ENCODE peak calls at places on chromosomes 12 and 14, in seven cellular contexts. One of them, this sample, is unnamed.
A peak's percentile ranks its signal among the peaks of the same experiment; 100 is the strongest.

GRCh38 chr12:30599631-30600030 is 96.0 kb downstream of the IPO8 start:
- DNase-seq in DND-41: no peak
- DNase-seq in heart left ventricle: no peak
- DNase-seq in PC-9: no peak
- DNase-seq in IMR-90: peak; percentile 39
- DNase-seq in ovary: no peak
- DNase-seq in uterus: no peak
- DNase-seq in this sample: no peak

GRCh38 chr12:88805286-88805685 is 225.0 kb upstream of the KITLG start:
- DNase-seq in IMR-90: peak; percentile 9
- DNase-seq in PC-9: no peak
- DNase-seq in heart left ventricle: no peak
- DNase-seq in ovary: no peak
- DNase-seq in DND-41: no peak
- DNase-seq in uterus: no peak
- DNase-seq in this sample: no peak

GRCh38 chr14:91942946-91943345 is 4.5 kb downstream of the FBLN5 start:
- DNase-seq in IMR-90: no peak
- DNase-seq in uterus: no peak
- DNase-seq in heart left ventricle: no peak
- DNase-seq in PC-9: no peak
- DNase-seq in ovary: no peak
- DNase-seq in DND-41: no peak
- DNase-seq in this sample: no peak

GRCh38 chr12:96720363-96720705 is 186.7 kb upstream of the NEDD1 start:
- DNase-seq in ovary: no peak
- DNase-seq in heart left ventricle: no peak
- DNase-seq in IMR-90: no peak
- DNase-seq in DND-41: peak; percentile 59
- DNase-seq in PC-9: no peak
- DNase-seq in uterus: no peak
- DNase-seq in this sample: peak; percentile 29

GRCh38 chr12:57756406-57757341 is 1.8 kb downstream of the MARCHF9 start:
- DNase-seq in uterus: no peak
- DNase-seq in heart left ventricle: no peak
- DNase-seq in DND-41: peak; percentile 60
- DNase-seq in ovary: no peak
- DNase-seq in PC-9: no peak
- DNase-seq in IMR-90: no peak
- DNase-seq in this sample: peak; percentile 79

GRCh38 chr12:1864867-1865266 is 44.5 kb downstream of the LRTM2 start:
- DNase-seq in heart left ventricle: no peak
- DNase-seq in uterus: no peak
- DNase-seq in DND-41: no peak
- DNase-seq in PC-9: no peak
- DNase-seq in ovary: no peak
- DNase-seq in IMR-90: no peak
- DNase-seq in this sample: no peak

GRCh38 chr14:73633517-73634332 is 11.1 kb upstream of the DNAL1 start:
- DNase-seq in ovary: peak; percentile 70
- DNase-seq in PC-9: peak; percentile 59
- DNase-seq in IMR-90: peak; percentile 69
- DNase-seq in DND-41: peak; percentile 9
- DNase-seq in uterus: peak; percentile 59
- DNase-seq in heart left ventricle: peak; percentile 47
- DNase-seq in this sample: peak; percentile 54

GRCh38 chr12:68001486-68002466 is 12.5 kb downstream of the IFNG-AS1 start:
- DNase-seq in IMR-90: peak; percentile 6
- DNase-seq in uterus: no peak
- DNase-seq in heart left ventricle: no peak
- DNase-seq in DND-41: no peak
- DNase-seq in PC-9: no peak
- DNase-seq in ovary: no peak
- DNase-seq in this sample: no peak

GRCh38 chr14:99838555-99839193 is 45.5 kb downstream of the EML1 start:
- DNase-seq in DND-41: no peak
- DNase-seq in IMR-90: peak; percentile 59
- DNase-seq in ovary: no peak
- DNase-seq in PC-9: peak; percentile 57
- DNase-seq in uterus: no peak
- DNase-seq in heart left ventricle: no peak
- DNase-seq in this sample: no peak

GRCh38 chr14:89440997-89441909 is 24.2 kb upstream of the FOXN3 start:
- DNase-seq in ovary: no peak
- DNase-seq in DND-41: no peak
- DNase-seq in PC-9: no peak
- DNase-seq in heart left ventricle: no peak
- DNase-seq in IMR-90: no peak
- DNase-seq in uterus: no peak
- DNase-seq in this sample: no peak

GRCh38 chr14:89432226-89432625 is 15.2 kb upstream of the FOXN3 start:
- DNase-seq in PC-9: no peak
- DNase-seq in uterus: no peak
- DNase-seq in DND-41: no peak
- DNase-seq in ovary: no peak
- DNase-seq in IMR-90: no peak
- DNase-seq in heart left ventricle: no peak
- DNase-seq in this sample: no peak

GRCh38 chr14:89430271-89430620 is 13.2 kb upstream of the FOXN3 start:
- DNase-seq in DND-41: no peak
- DNase-seq in PC-9: no peak
- DNase-seq in uterus: no peak
- DNase-seq in IMR-90: peak; percentile 30
- DNase-seq in heart left ventricle: no peak
- DNase-seq in ovary: no peak
- DNase-seq in this sample: no peak

GRCh38 chr14:89436274-89436656 is 19.2 kb upstream of the FOXN3 start:
- DNase-seq in ovary: no peak
- DNase-seq in heart left ventricle: no peak
- DNase-seq in PC-9: no peak
- DNase-seq in DND-41: no peak
- DNase-seq in IMR-90: no peak
- DNase-seq in uterus: no peak
- DNase-seq in this sample: no peak

DNA sequence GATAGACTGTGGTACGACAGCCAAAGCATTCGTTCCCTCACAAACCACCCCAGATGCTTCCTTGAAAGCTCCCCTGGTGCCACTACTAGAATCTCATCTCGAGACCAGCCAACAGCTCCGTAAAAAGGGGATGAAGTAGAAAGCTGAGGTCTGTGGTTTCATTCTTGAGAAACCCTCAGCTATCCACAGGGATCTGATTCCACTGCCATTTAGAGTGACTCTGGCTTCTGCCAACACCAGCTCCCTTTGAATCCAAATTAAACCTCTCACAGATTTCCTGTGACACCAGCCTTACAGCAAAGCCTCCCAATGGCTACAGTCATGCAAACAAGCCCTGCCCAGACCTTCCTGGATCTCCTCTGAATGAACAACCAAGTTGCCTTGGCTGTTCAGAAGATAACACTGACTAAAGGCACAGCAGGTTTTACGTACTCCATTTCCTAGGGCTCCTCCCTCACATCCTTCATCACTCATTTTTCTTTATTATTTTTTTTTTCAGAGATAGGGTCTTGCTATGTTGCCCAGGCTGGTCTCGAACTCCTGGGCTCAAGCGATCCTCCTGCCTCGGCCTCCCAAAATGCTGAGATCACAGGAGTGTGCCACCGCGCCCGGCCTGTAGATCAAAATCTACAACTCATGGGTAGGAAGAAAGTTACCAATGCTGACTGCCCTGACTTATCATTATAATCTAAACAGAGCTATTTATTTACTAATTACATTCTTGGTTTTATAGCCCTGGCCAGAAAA is 18.7 kb upstream of the FOXN3 start:
- DNase-seq in ovary: no peak
- DNase-seq in IMR-90: no peak
- DNase-seq in PC-9: no peak
- DNase-seq in uterus: no peak
- DNase-seq in heart left ventricle: no peak
- DNase-seq in DND-41: no peak
- DNase-seq in this sample: no peak
- H3K4me3 ChIP-seq in ovary: no peak overlapping the region
- H3K4me3 ChIP-seq in IMR-90: no peak overlapping the region
- H3K4me3 ChIP-seq in PC-9: no peak overlapping the region
- H3K4me3 ChIP-seq in uterus: no peak overlapping the region
- H3K4me3 ChIP-seq in heart left ventricle: no peak overlapping the region
- H3K4me3 ChIP-seq in DND-41: no peak overlapping the region
- H3K4me3 ChIP-seq in this sample: no peak overlapping the region

DNA sequence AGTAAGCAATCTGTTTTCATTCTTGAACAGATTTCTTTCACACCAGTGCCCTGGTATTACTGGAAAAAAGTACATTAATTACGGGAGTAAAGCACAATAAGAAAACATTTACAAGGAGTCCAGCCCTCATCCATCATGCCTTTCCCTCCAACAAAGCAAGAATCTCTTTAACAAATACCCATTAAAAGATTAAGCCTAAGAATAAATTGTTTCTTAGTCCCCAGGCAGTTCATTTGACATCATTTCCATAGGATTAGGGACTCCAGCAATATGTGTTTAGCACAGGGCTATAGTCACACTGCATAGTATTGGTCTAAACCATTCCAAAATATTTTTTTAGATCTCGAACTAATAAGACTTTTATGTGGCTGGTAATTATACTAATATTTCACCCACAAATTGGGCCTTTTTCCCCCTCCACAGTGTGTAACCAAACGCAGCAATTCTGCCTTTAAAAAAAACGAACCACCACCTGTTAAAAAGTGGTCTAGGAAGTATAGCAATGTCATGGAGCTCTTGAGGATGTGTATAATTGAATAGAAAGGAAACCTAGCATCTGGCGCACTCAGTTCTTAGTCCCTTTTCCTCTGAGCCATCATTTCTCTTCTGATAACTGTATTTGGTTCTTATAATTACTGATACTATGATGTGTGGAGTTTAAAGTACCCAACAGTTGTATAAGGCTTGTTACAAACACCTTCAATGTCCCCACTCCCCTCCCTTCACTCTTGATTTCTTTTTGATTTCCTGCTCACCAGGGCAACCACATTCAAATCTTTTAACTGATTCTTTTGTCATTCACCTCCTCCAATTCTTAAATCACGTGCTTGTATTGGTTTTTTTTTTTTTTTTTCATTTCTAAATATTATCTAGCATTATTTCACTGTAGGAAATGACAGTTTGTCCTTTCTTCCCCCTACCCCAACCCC is 138.7 kb downstream of the ETV6 start:
- DNase-seq in ovary: no peak
- DNase-seq in heart left ventricle: no peak
- DNase-seq in PC-9: no peak
- DNase-seq in IMR-90: no peak
- DNase-seq in DND-41: peak; percentile 18
- DNase-seq in uterus: no peak
- DNase-seq in this sample: no peak
- H3K27ac ChIP-seq in ovary: no peak overlapping the region
- H3K27ac ChIP-seq in heart left ventricle: no peak overlapping the region
- H3K27ac ChIP-seq in PC-9: no peak overlapping the region
- H3K27ac ChIP-seq in IMR-90: no peak overlapping the region
- H3K27ac ChIP-seq in DND-41: peak overlapping the region; percentile 71
- H3K27ac ChIP-seq in uterus: no peak overlapping the region
- H3K27ac ChIP-seq in this sample: no peak overlapping the region

GRCh38 chr12:70607107-70607506 is 30.1 kb downstream of the PTPRB start:
- DNase-seq in ovary: no peak
- DNase-seq in PC-9: no peak
- DNase-seq in heart left ventricle: no peak
- DNase-seq in uterus: no peak
- DNase-seq in IMR-90: no peak
- DNase-seq in DND-41: no peak
- DNase-seq in this sample: no peak

GRCh38 chr12:70606001-70606400 is 31.2 kb downstream of the PTPRB start:
- DNase-seq in IMR-90: peak; percentile 56
- DNase-seq in DND-41: no peak
- DNase-seq in PC-9: no peak
- DNase-seq in ovary: no peak
- DNase-seq in uterus: no peak
- DNase-seq in heart left ventricle: no peak
- DNase-seq in this sample: no peak

GRCh38 chr12:70609739-70610491 is 27.3 kb downstream of the PTPRB start:
- DNase-seq in DND-41: no peak
- DNase-seq in ovary: peak; percentile 16
- DNase-seq in heart left ventricle: peak; percentile 77
- DNase-seq in IMR-90: no peak
- DNase-seq in uterus: peak; percentile 45
- DNase-seq in PC-9: no peak
- DNase-seq in this sample: peak; percentile 84

GRCh38 chr12:70608184-70608583 is 29.0 kb downstream of the PTPRB start:
- DNase-seq in PC-9: no peak
- DNase-seq in uterus: no peak
- DNase-seq in DND-41: no peak
- DNase-seq in IMR-90: no peak
- DNase-seq in heart left ventricle: no peak
- DNase-seq in ovary: no peak
- DNase-seq in this sample: no peak

DNA sequence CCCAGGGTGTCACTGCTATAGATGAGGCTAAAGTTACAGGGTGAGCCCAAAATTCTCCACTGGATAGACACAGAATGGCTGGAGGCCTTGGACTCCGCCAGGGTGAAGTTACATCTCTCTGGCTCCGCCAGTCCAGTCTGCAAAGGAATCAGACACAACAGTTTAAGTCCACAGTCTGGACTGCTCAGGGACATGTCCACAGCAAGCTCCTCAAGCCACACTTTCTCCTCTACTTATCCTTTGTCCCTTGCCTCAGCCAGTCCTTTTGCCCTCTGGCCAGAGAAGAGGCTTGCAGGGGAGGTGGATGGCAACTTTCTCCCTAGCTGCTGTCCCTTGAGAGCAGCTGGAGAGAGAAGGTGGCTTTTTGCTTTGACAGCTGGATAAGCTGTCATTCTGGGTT is 28.0 kb downstream of the PTPRB start:
- DNase-seq in ovary: no peak
- DNase-seq in uterus: no peak
- DNase-seq in IMR-90: no peak
- DNase-seq in PC-9: no peak
- DNase-seq in DND-41: no peak
- DNase-seq in heart left ventricle: no peak
- DNase-seq in this sample: no peak
- H3K4me3 ChIP-seq in ovary: peak overlapping the region; percentile 25
- H3K4me3 ChIP-seq in uterus: peak overlapping the region; percentile 26
- H3K4me3 ChIP-seq in IMR-90: no peak overlapping the region
- H3K4me3 ChIP-seq in PC-9: peak overlapping the region; percentile 65
- H3K4me3 ChIP-seq in DND-41: no peak overlapping the region
- H3K4me3 ChIP-seq in heart left ventricle: peak overlapping the region; percentile 65
- H3K4me3 ChIP-seq in this sample: peak overlapping the region; percentile 70

DNA sequence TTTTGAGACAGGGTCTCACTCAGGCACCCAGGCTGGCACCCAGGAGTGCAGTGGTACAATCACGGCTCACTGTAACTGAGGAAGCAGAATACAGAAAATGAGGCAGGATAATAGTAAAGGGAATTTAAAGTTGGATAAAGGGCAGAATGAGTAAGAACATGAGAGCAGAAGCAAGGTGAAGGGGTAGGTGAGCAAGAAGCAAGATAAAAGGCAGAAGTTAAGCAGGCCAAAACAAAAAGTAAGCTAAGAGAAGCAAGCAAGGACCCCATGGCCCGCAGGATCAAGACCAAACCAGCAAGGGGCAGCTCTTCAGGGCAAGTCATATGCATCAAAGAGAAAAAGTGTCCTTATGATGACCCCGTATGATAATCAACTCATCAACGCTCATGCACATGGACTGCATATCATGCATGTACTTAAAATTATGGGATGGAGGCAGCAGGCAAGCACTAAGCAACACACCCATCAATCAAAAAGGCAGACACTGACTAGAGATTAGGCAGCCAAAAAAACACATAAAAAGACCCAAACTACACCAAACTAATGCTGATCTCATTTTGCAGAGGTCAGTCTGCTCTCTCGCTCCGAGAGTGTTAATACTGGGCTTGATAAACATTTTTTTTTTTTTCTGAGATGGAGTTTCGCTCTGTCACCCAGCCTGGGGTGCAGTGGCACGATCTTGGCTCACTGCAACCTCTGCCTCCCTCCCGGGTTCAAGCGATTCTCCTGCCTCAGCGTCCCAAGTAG is 11.6 kb downstream of the TIMELESS start:
- DNase-seq in uterus: no peak
- DNase-seq in PC-9: no peak
- DNase-seq in IMR-90: no peak
- DNase-seq in DND-41: no peak
- DNase-seq in ovary: no peak
- DNase-seq in heart left ventricle: no peak
- DNase-seq in this sample: no peak
- H3K27ac ChIP-seq in uterus: no peak overlapping the region
- H3K27ac ChIP-seq in PC-9: no peak overlapping the region
- H3K27ac ChIP-seq in IMR-90: no peak overlapping the region
- H3K27ac ChIP-seq in DND-41: no peak overlapping the region
- H3K27ac ChIP-seq in ovary: no peak overlapping the region
- H3K27ac ChIP-seq in heart left ventricle: no peak overlapping the region
- H3K27ac ChIP-seq in this sample: no peak overlapping the region